ENCODE peak calls at places on chromosomes 2 and 18, in four cellular contexts. One of them, this sample, is unnamed.

GRCh38 chr2:101388232-101388631 is 929 bp upstream of the CREG2 start:
- DNase-seq in cardiac muscle cell: peak; percentile 44
- DNase-seq in effector memory CD4-positive, alpha-beta T cell: no peak
- DNase-seq in tibial nerve: no peak
- DNase-seq in this sample: no peak

GRCh38 chr18:10927290-10927979 is 221.9 kb downstream of the PIEZO2 start:
- DNase-seq in effector memory CD4-positive, alpha-beta T cell: no peak
- DNase-seq in tibial nerve: no peak
- DNase-seq in cardiac muscle cell: peak; percentile 82
- DNase-seq in this sample: peak; percentile 56

GRCh38 chr2:196136151-196136550 is 35.2 kb downstream of the STK17B start:
- DNase-seq in tibial nerve: no peak
- DNase-seq in effector memory CD4-positive, alpha-beta T cell: no peak
- DNase-seq in cardiac muscle cell: no peak
- DNase-seq in this sample: no peak

GRCh38 chr18:62450175-62450545 is 72.7 kb upstream of the ZCCHC2 start:
- DNase-seq in effector memory CD4-positive, alpha-beta T cell: no peak
- DNase-seq in cardiac muscle cell: peak; percentile 5
- DNase-seq in tibial nerve: no peak
- DNase-seq in this sample: no peak

GRCh38 chr2:239790721-239791120 is 234.4 kb downstream of the NDUFA10 start:
- DNase-seq in cardiac muscle cell: no peak
- DNase-seq in effector memory CD4-positive, alpha-beta T cell: no peak
- DNase-seq in tibial nerve: no peak
- DNase-seq in this sample: peak; percentile 20

GRCh38 chr2:189937691-189938090 is 124.8 kb downstream of the MSTN start:
- DNase-seq in effector memory CD4-positive, alpha-beta T cell: no peak
- DNase-seq in tibial nerve: no peak
- DNase-seq in cardiac muscle cell: no peak
- DNase-seq in this sample: no peak

GRCh38 chr2:185978634-185979405 is 240.2 kb downstream of the FSIP2 start:
- DNase-seq in tibial nerve: no peak
- DNase-seq in effector memory CD4-positive, alpha-beta T cell: no peak
- DNase-seq in cardiac muscle cell: no peak
- DNase-seq in this sample: no peak

GRCh38 chr2:78077637-78078036 is 555.5 kb upstream of the LRRTM4 start:
- DNase-seq in cardiac muscle cell: no peak
- DNase-seq in effector memory CD4-positive, alpha-beta T cell: no peak
- DNase-seq in tibial nerve: no peak
- DNase-seq in this sample: no peak

GRCh38 chr18:22094375-22094767 is 75.0 kb upstream of the GATA6 start:
- DNase-seq in cardiac muscle cell: peak; percentile 17
- DNase-seq in tibial nerve: no peak
- DNase-seq in effector memory CD4-positive, alpha-beta T cell: no peak
- DNase-seq in this sample: no peak

GRCh38 chr2:213317929-213318328 is 33.7 kb downstream of the SPAG16 start:
- DNase-seq in effector memory CD4-positive, alpha-beta T cell: no peak
- DNase-seq in tibial nerve: no peak
- DNase-seq in cardiac muscle cell: peak; percentile 64
- DNase-seq in this sample: no peak

GRCh38 chr2:55419236-55419513 is 481 bp downstream of the CCDC88A start:
- DNase-seq in tibial nerve: no peak
- DNase-seq in effector memory CD4-positive, alpha-beta T cell: no peak
- DNase-seq in cardiac muscle cell: peak; percentile 59
- DNase-seq in this sample: peak; percentile 55

GRCh38 chr2:10452334-10452733 is 4.2 kb upstream of the ODC1 start:
- DNase-seq in tibial nerve: no peak
- DNase-seq in cardiac muscle cell: peak; percentile 73
- DNase-seq in effector memory CD4-positive, alpha-beta T cell: no peak
- DNase-seq in this sample: peak; percentile 86

GRCh38 chr2:15120578-15120977 is 440.6 kb downstream of the NBAS start:
- DNase-seq in effector memory CD4-positive, alpha-beta T cell: no peak
- DNase-seq in tibial nerve: no peak
- DNase-seq in cardiac muscle cell: no peak
- DNase-seq in this sample: no peak

GRCh38 chr2:128321784-128322650 is 3.3 kb upstream of the HS6ST1 start:
- DNase-seq in tibial nerve: peak; percentile 78
- DNase-seq in effector memory CD4-positive, alpha-beta T cell: peak; percentile 67
- DNase-seq in cardiac muscle cell: peak; percentile 88
- DNase-seq in this sample: peak; percentile 96

GRCh38 chr2:200966770-200967169 is 3.3 kb upstream of the ORC2 start:
- DNase-seq in effector memory CD4-positive, alpha-beta T cell: no peak
- DNase-seq in cardiac muscle cell: peak; percentile 89
- DNase-seq in tibial nerve: no peak
- DNase-seq in this sample: no peak

GRCh38 chr2:74991977-74992376 is 33.5 kb downstream of the POLE4 start:
- DNase-seq in tibial nerve: no peak
- DNase-seq in cardiac muscle cell: peak; percentile 97
- DNase-seq in effector memory CD4-positive, alpha-beta T cell: no peak
- DNase-seq in this sample: peak; percentile 46

DNA sequence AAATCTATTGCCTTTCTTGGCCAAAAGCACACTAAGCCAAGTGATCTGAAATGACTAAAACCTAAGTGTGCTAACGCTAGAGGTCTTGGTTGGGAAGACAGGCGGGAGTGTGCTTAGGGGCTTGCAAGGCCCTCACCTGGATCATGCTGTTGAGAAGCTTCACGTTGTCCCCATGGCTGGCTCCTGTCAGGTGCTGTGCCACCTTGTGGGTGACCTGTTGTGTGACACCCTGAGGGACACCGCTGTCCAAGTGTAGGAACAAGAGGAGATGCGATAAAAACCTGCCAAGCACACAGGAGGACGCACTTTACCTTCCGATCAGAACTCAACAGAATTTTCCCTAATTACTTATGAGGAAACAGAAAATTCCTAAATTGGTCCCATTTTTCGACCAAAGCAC is 50.8 kb downstream of the EPG5 start:
- DNase-seq in cardiac muscle cell: no peak
- DNase-seq in tibial nerve: no peak
- DNase-seq in effector memory CD4-positive, alpha-beta T cell: no peak
- DNase-seq in this sample: no peak
- H3K36me3 ChIP-seq in cardiac muscle cell: peaks cover 32% of the 10 kb centered on the region
- H3K36me3 ChIP-seq in tibial nerve: peaks cover 79% of the 10 kb centered on the region
- H3K36me3 ChIP-seq in effector memory CD4-positive, alpha-beta T cell: peaks cover 65% of the 10 kb centered on the region
- H3K36me3 ChIP-seq in this sample: peaks cover 79% of the 10 kb centered on the region

GRCh38 chr2:174227748-174228147 is 20.6 kb downstream of the OLA1 start:
- DNase-seq in tibial nerve: no peak
- DNase-seq in effector memory CD4-positive, alpha-beta T cell: no peak
- DNase-seq in cardiac muscle cell: no peak
- DNase-seq in this sample: no peak

GRCh38 chr2:174223359-174223758 is 25.0 kb downstream of the OLA1 start:
- DNase-seq in effector memory CD4-positive, alpha-beta T cell: no peak
- DNase-seq in tibial nerve: no peak
- DNase-seq in cardiac muscle cell: peak; percentile 6
- DNase-seq in this sample: no peak

GRCh38 chr2:174224665-174225288 is 23.6 kb downstream of the OLA1 start:
- DNase-seq in cardiac muscle cell: no peak
- DNase-seq in tibial nerve: no peak
- DNase-seq in effector memory CD4-positive, alpha-beta T cell: no peak
- DNase-seq in this sample: no peak

GRCh38 chr2:174222154-174222553 is 26.2 kb downstream of the OLA1 start:
- DNase-seq in cardiac muscle cell: no peak
- DNase-seq in effector memory CD4-positive, alpha-beta T cell: no peak
- DNase-seq in tibial nerve: no peak
- DNase-seq in this sample: no peak

GRCh38 chr2:174224125-174224524 is 24.2 kb downstream of the OLA1 start:
- DNase-seq in tibial nerve: no peak
- DNase-seq in cardiac muscle cell: no peak
- DNase-seq in effector memory CD4-positive, alpha-beta T cell: no peak
- DNase-seq in this sample: no peak
- H3K36me3 ChIP-seq in tibial nerve: peaks cover 36% of the 10 kb centered on the region
- H3K36me3 ChIP-seq in cardiac muscle cell: peaks cover 11% of the 10 kb centered on the region
- H3K36me3 ChIP-seq in effector memory CD4-positive, alpha-beta T cell: peaks cover 3% of the 10 kb centered on the region
- H3K36me3 ChIP-seq in this sample: peaks cover 40% of the 10 kb centered on the region

GRCh38 chr2:62216113-62216512 is 20.2 kb downstream of the B3GNT2 start:
- DNase-seq in tibial nerve: no peak
- DNase-seq in cardiac muscle cell: no peak
- DNase-seq in effector memory CD4-positive, alpha-beta T cell: no peak
- DNase-seq in this sample: no peak

GRCh38 chr2:62217421-62217820 is 21.5 kb downstream of the B3GNT2 start:
- DNase-seq in cardiac muscle cell: no peak
- DNase-seq in effector memory CD4-positive, alpha-beta T cell: no peak
- DNase-seq in tibial nerve: no peak
- DNase-seq in this sample: no peak

GRCh38 chr2:62219407-62220159 is 23.7 kb downstream of the B3GNT2 start:
- DNase-seq in tibial nerve: no peak
- DNase-seq in cardiac muscle cell: no peak
- DNase-seq in effector memory CD4-positive, alpha-beta T cell: no peak
- DNase-seq in this sample: no peak

GRCh38 chr2:62216616-62217015 is 20.7 kb downstream of the B3GNT2 start:
- DNase-seq in tibial nerve: peak; percentile 27
- DNase-seq in cardiac muscle cell: peak; percentile 93
- DNase-seq in effector memory CD4-positive, alpha-beta T cell: no peak
- DNase-seq in this sample: no peak

DNA sequence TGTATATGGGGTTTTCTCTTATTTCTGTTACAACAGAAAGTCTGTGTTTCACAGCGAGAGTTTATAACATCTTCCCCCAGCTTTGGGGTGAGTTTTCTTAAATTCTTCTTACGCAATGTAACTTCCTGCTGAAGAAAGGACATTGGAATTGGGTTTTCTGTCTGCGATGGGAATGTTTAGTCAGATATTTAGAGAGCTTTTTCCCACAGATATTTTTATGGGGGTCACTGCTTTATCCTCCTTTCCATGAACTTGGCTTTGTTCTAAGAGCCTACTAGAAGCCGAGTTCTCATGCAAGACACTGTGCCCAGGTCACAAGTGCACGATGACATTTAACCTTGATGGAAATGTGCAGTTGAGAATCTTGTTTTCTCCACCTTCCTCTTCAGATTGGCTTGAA is 22.1 kb downstream of the B3GNT2 start:
- DNase-seq in effector memory CD4-positive, alpha-beta T cell: no peak
- DNase-seq in cardiac muscle cell: peak; percentile 80
- DNase-seq in tibial nerve: no peak
- DNase-seq in this sample: no peak
- H3K36me3 ChIP-seq in effector memory CD4-positive, alpha-beta T cell: peaks cover under 1% of the 10 kb centered on the region
- H3K36me3 ChIP-seq in cardiac muscle cell: peaks cover 6% of the 10 kb centered on the region
- H3K36me3 ChIP-seq in tibial nerve: peaks cover 9% of the 10 kb centered on the region
- H3K36me3 ChIP-seq in this sample: no peaks in the 10 kb centered on the region

GRCh38 chr2:3547915-3548314 is 10.2 kb downstream of the RNASEH1 start:
- DNase-seq in cardiac muscle cell: no peak
- DNase-seq in tibial nerve: no peak
- DNase-seq in effector memory CD4-positive, alpha-beta T cell: no peak
- DNase-seq in this sample: no peak
- H3K36me3 ChIP-seq in cardiac muscle cell: peaks cover 61% of the 10 kb centered on the region
- H3K36me3 ChIP-seq in tibial nerve: peaks cover 100% of the 10 kb centered on the region
- H3K36me3 ChIP-seq in effector memory CD4-positive, alpha-beta T cell: peaks cover 86% of the 10 kb centered on the region
- H3K36me3 ChIP-seq in this sample: peaks cover 90% of the 10 kb centered on the region

DNA sequence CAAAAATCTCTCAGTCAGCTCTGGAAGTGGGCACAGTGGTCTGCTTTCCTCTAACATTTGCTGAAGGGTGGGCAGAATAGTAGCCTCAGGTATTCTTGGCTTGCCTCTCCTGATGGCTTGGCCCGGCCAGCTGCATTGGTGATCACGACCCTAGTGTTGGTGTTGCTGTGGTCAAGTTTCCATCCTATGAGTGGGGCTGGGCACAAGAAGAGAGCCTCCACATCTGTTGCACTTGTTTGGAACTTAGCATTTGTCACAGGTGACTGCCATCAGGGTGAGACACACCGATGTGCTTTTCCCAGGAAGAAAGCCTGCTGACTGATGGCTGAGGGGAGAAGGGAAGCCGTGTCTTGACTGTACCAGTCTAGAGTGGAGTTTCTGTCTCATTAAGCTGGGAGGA is 33.1 kb upstream of the SNORC start:
- DNase-seq in effector memory CD4-positive, alpha-beta T cell: no peak
- DNase-seq in cardiac muscle cell: no peak
- DNase-seq in tibial nerve: no peak
- DNase-seq in this sample: no peak
- H3K36me3 ChIP-seq in effector memory CD4-positive, alpha-beta T cell: peaks cover 52% of the 10 kb centered on the region
- H3K36me3 ChIP-seq in cardiac muscle cell: peaks cover 37% of the 10 kb centered on the region
- H3K36me3 ChIP-seq in tibial nerve: peaks cover 82% of the 10 kb centered on the region
- H3K36me3 ChIP-seq in this sample: peaks cover 62% of the 10 kb centered on the region